ENCODE peak calls at places on chromosomes 12 and 14, in nine cellular contexts. One of them, this sample, is unnamed.

GRCh38 chr14:97844042-97844441 is 1046.9 kb downstream of the VRK1 start:
- DNase-seq in stomach: no peak
- DNase-seq in heart right ventricle: no peak
- DNase-seq in foreskin fibroblast: no peak
- DNase-seq in Peyer's patch: no peak
- DNase-seq in HCT116: no peak
- DNase-seq in GM12865: no peak
- DNase-seq in mesendoderm: no peak
- DNase-seq in BJ: no peak
- DNase-seq in this sample: no peak

GRCh38 chr14:79573486-79573885 is 637.8 kb downstream of the DIO2 start:
- DNase-seq in mesendoderm: no peak
- DNase-seq in foreskin fibroblast: no peak
- DNase-seq in HCT116: no peak
- DNase-seq in stomach: no peak
- DNase-seq in GM12865: peak; percentile 4
- DNase-seq in Peyer's patch: no peak
- DNase-seq in heart right ventricle: no peak
- DNase-seq in BJ: no peak
- DNase-seq in this sample: no peak

GRCh38 chr14:85607571-85608219 is 77.8 kb downstream of the FLRT2 start:
- DNase-seq in GM12865: no peak
- DNase-seq in heart right ventricle: no peak
- DNase-seq in stomach: no peak
- DNase-seq in BJ: peak; percentile 98
- DNase-seq in foreskin fibroblast: peak; percentile 83
- DNase-seq in Peyer's patch: no peak
- DNase-seq in mesendoderm: no peak
- DNase-seq in HCT116: no peak
- DNase-seq in this sample: peak; percentile 91

GRCh38 chr12:31589896-31590729 is 823 bp downstream of the DENND5B start:
- DNase-seq in stomach: peak; percentile 76
- DNase-seq in mesendoderm: peak; percentile 72
- DNase-seq in Peyer's patch: peak; percentile 92
- DNase-seq in heart right ventricle: peak; percentile 69
- DNase-seq in HCT116: peak; percentile 36
- DNase-seq in GM12865: peak; percentile 70
- DNase-seq in foreskin fibroblast: peak; percentile 52
- DNase-seq in BJ: no peak
- DNase-seq in this sample: peak; percentile 61

GRCh38 chr14:90228478-90228877 is 27.9 kb upstream of the PSMC1 start:
- DNase-seq in Peyer's patch: no peak
- DNase-seq in BJ: no peak
- DNase-seq in mesendoderm: no peak
- DNase-seq in heart right ventricle: no peak
- DNase-seq in stomach: no peak
- DNase-seq in foreskin fibroblast: no peak
- DNase-seq in HCT116: no peak
- DNase-seq in GM12865: no peak
- DNase-seq in this sample: no peak

GRCh38 chr12:104958946-104959841 is 1.1 kb upstream of the SLC41A2 start:
- DNase-seq in Peyer's patch: no peak
- DNase-seq in BJ: peak; percentile 17
- DNase-seq in GM12865: no peak
- DNase-seq in mesendoderm: peak; percentile 32
- DNase-seq in stomach: no peak
- DNase-seq in foreskin fibroblast: peak; percentile 49
- DNase-seq in HCT116: no peak
- DNase-seq in heart right ventricle: no peak
- DNase-seq in this sample: peak; percentile 60

GRCh38 chr12:47741340-47741703 is 16.0 kb upstream of the ENDOU start:
- DNase-seq in stomach: peak; percentile 66
- DNase-seq in heart right ventricle: peak; percentile 84
- DNase-seq in foreskin fibroblast: no peak
- DNase-seq in HCT116: peak; percentile 27
- DNase-seq in BJ: no peak
- DNase-seq in Peyer's patch: peak; percentile 87
- DNase-seq in mesendoderm: no peak
- DNase-seq in GM12865: peak; percentile 75
- DNase-seq in this sample: peak; percentile 42

GRCh38 chr12:115374480-115375187 is 690.7 kb upstream of the TBX3 start:
- DNase-seq in foreskin fibroblast: no peak
- DNase-seq in heart right ventricle: no peak
- DNase-seq in BJ: no peak
- DNase-seq in GM12865: peak; percentile 62
- DNase-seq in Peyer's patch: no peak
- DNase-seq in HCT116: no peak
- DNase-seq in stomach: no peak
- DNase-seq in mesendoderm: peak; percentile 87
- DNase-seq in this sample: no peak

GRCh38 chr12:73769337-73769736 is 768.3 kb upstream of the ATXN7L3B start:
- DNase-seq in foreskin fibroblast: no peak
- DNase-seq in Peyer's patch: no peak
- DNase-seq in heart right ventricle: no peak
- DNase-seq in BJ: no peak
- DNase-seq in stomach: no peak
- DNase-seq in HCT116: no peak
- DNase-seq in mesendoderm: no peak
- DNase-seq in GM12865: no peak
- DNase-seq in this sample: no peak

DNA sequence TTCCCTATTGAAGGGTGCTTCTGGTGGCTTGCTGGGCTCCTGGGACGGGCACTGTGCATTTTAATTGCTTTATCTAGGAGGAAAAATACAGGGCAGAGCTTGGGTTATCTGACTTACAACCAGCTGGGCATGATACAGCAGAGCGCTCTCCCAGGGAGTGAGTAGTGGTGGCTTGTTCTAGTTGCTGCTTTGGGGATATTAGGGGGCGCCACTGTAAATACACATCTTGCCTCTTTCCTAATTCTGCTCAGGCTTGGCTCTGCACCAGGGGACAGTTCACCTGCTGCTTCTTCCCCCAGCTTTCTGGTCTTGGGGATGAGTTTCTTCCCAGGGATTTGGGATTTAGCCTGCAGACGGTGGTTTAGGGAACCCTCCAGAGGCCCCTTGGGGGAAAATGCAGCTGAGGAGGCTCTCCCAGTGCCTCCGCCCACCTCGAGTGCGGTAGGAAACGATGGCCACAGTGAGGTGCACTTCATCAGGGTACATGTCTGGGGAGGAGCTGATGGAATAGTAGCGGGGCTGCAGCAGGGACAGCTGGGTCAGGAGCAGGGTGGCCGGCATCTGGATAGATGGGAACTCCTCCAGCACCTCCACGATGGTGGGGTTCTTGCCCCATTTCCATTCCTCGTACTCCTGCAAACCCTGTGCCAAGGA is 36.9 kb upstream of the FBXO21 start:
- DNase-seq in HCT116: no peak
- DNase-seq in BJ: no peak
- DNase-seq in Peyer's patch: no peak
- DNase-seq in heart right ventricle: no peak
- DNase-seq in GM12865: no peak
- DNase-seq in foreskin fibroblast: no peak
- DNase-seq in stomach: no peak
- DNase-seq in mesendoderm: no peak
- DNase-seq in this sample: no peak
- H3K4me3 ChIP-seq in HCT116: no peak overlapping the region
- H3K4me3 ChIP-seq in BJ: no peak overlapping the region
- H3K4me3 ChIP-seq in Peyer's patch: no peak overlapping the region
- H3K4me3 ChIP-seq in heart right ventricle: no peak overlapping the region
- H3K4me3 ChIP-seq in GM12865: no peak overlapping the region
- H3K4me3 ChIP-seq in foreskin fibroblast: no peak overlapping the region
- H3K4me3 ChIP-seq in stomach: no peak overlapping the region
- H3K4me3 ChIP-seq in mesendoderm: no peak overlapping the region
- H3K4me3 ChIP-seq in this sample: no peak overlapping the region

GRCh38 chr14:100658514-100658886 is 68.2 kb upstream of the DLK1 start:
- DNase-seq in HCT116: no peak
- DNase-seq in GM12865: no peak
- DNase-seq in stomach: no peak
- DNase-seq in Peyer's patch: no peak
- DNase-seq in BJ: no peak
- DNase-seq in foreskin fibroblast: no peak
- DNase-seq in heart right ventricle: no peak
- DNase-seq in mesendoderm: peak; percentile 48
- DNase-seq in this sample: no peak
- H3K4me3 ChIP-seq in HCT116: no peak overlapping the region
- H3K4me3 ChIP-seq in GM12865: no peak overlapping the region
- H3K4me3 ChIP-seq in stomach: no peak overlapping the region
- H3K4me3 ChIP-seq in Peyer's patch: no peak overlapping the region
- H3K4me3 ChIP-seq in BJ: no peak overlapping the region
- H3K4me3 ChIP-seq in foreskin fibroblast: no peak overlapping the region
- H3K4me3 ChIP-seq in heart right ventricle: no peak overlapping the region
- H3K4me3 ChIP-seq in mesendoderm: no peak overlapping the region
- H3K4me3 ChIP-seq in this sample: no peak overlapping the region

GRCh38 chr12:121791671-121792496 is 1.6 kb downstream of the RHOF start:
- DNase-seq in HCT116: no peak
- DNase-seq in Peyer's patch: peak; percentile 80
- DNase-seq in stomach: peak; percentile 64
- DNase-seq in heart right ventricle: no peak
- DNase-seq in BJ: no peak
- DNase-seq in GM12865: peak; percentile 65
- DNase-seq in mesendoderm: no peak
- DNase-seq in foreskin fibroblast: no peak
- DNase-seq in this sample: no peak

GRCh38 chr12:121793836-121794531 is 496 bp upstream of the RHOF start:
- DNase-seq in HCT116: peak; percentile 89
- DNase-seq in heart right ventricle: peak; percentile 92
- DNase-seq in foreskin fibroblast: peak; percentile 93
- DNase-seq in Peyer's patch: peak; percentile 97
- DNase-seq in stomach: peak; percentile 94
- DNase-seq in mesendoderm: peak; percentile 95
- DNase-seq in GM12865: peak; percentile 98
- DNase-seq in BJ: no peak
- DNase-seq in this sample: peak; percentile 89

GRCh38 chr12:121794532-121795028 is 1.1 kb upstream of the RHOF start:
- DNase-seq in HCT116: no peak
- DNase-seq in heart right ventricle: no peak
- DNase-seq in foreskin fibroblast: no peak
- DNase-seq in mesendoderm: no peak
- DNase-seq in GM12865: no peak
- DNase-seq in stomach: no peak
- DNase-seq in BJ: no peak
- DNase-seq in Peyer's patch: no peak
- DNase-seq in this sample: no peak

GRCh38 chr12:121792607-121793500 is 634 bp downstream of the RHOF start:
- DNase-seq in stomach: peak; percentile 58
- DNase-seq in mesendoderm: peak; percentile 59
- DNase-seq in heart right ventricle: peak; percentile 68
- DNase-seq in Peyer's patch: peak; percentile 72
- DNase-seq in foreskin fibroblast: no peak
- DNase-seq in BJ: no peak
- DNase-seq in HCT116: no peak
- DNase-seq in GM12865: peak; percentile 82
- DNase-seq in this sample: no peak

GRCh38 chr12:121793501-121793835 is at the start of gene RHOF:
- DNase-seq in GM12865: peak; percentile 82
- DNase-seq in mesendoderm: no peak
- DNase-seq in foreskin fibroblast: no peak
- DNase-seq in heart right ventricle: peak; percentile 64
- DNase-seq in BJ: no peak
- DNase-seq in Peyer's patch: peak; percentile 78
- DNase-seq in HCT116: no peak
- DNase-seq in stomach: peak; percentile 68
- DNase-seq in this sample: no peak
- H3K4me3 ChIP-seq in GM12865: peak within 1 kb of the TSS; percentile 93
- H3K4me3 ChIP-seq in mesendoderm: peak within 1 kb of the TSS; percentile 44
- H3K4me3 ChIP-seq in foreskin fibroblast: peak within 1 kb of the TSS; percentile 56
- H3K4me3 ChIP-seq in heart right ventricle: peak within 1 kb of the TSS; percentile 32
- H3K4me3 ChIP-seq in BJ: peak within 1 kb of the TSS; percentile 47
- H3K4me3 ChIP-seq in Peyer's patch: peak within 1 kb of the TSS; percentile 69
- H3K4me3 ChIP-seq in HCT116: peak within 1 kb of the TSS; percentile 90
- H3K4me3 ChIP-seq in stomach: peak within 1 kb of the TSS; percentile 61
- H3K4me3 ChIP-seq in this sample: peak within 1 kb of the TSS; percentile 61

GRCh38 chr12:9687228-9687627 is 17.7 kb downstream of the CLEC2D start:
- DNase-seq in GM12865: no peak
- DNase-seq in foreskin fibroblast: peak; percentile 58
- DNase-seq in HCT116: peak; percentile 24
- DNase-seq in heart right ventricle: no peak
- DNase-seq in stomach: no peak
- DNase-seq in mesendoderm: peak; percentile 75
- DNase-seq in BJ: no peak
- DNase-seq in Peyer's patch: no peak
- DNase-seq in this sample: no peak
- H3K4me3 ChIP-seq in GM12865: no peak overlapping the region
- H3K4me3 ChIP-seq in foreskin fibroblast: no peak overlapping the region
- H3K4me3 ChIP-seq in HCT116: no peak overlapping the region
- H3K4me3 ChIP-seq in heart right ventricle: no peak overlapping the region
- H3K4me3 ChIP-seq in stomach: no peak overlapping the region
- H3K4me3 ChIP-seq in mesendoderm: no peak overlapping the region
- H3K4me3 ChIP-seq in BJ: no peak overlapping the region
- H3K4me3 ChIP-seq in Peyer's patch: no peak overlapping the region
- H3K4me3 ChIP-seq in this sample: no peak overlapping the region

This sample was measured in AG10803.